ENCODE peak calls at places on chromosomes 3 and 15, in six cellular contexts. B is mesendoderm, A is IMR-90, X is trophoblast cell, D is H1, S is neuronal stem cell. U is an unnamed sample.

GRCh38 chr3:50267280-50267913 is 1.6 kb upstream of the SEMA3B start:
- DNase-seq in D (peak), S (no peak), X (no peak), B (no peak), A (no peak), U (no peak)

GRCh38 chr3:173690542-173690941 is 293.0 kb downstream of the NLGN1 start:
- DNase-seq in S (no peak), A (peak), X (no peak), D (no peak), B (no peak), U (no peak)

GRCh38 chr3:101643861-101644613 is 32.9 kb downstream of the ZBTB11 start:
- DNase-seq in D (no peak), A (peak), S (no peak), X (peak), B (no peak), U (peak)

GRCh38 chr15:44490628-44491027 is 46.3 kb upstream of the EIF3J start:
- DNase-seq in B (no peak), D (no peak), X (no peak), S (no peak), A (peak), U (peak)

GRCh38 chr3:101849714-101850326 is 506 bp downstream of the NFKBIZ start:
- DNase-seq in B (peak), D (peak), A (no peak), S (peak), X (no peak), U (no peak)

GRCh38 chr3:43627360-43627759 is 5.5 kb upstream of the ANO10 start:
- DNase-seq in A (no peak), D (no peak), X (no peak), B (no peak), S (no peak), U (no peak)

GRCh38 chr3:183824761-183825379 is 507 bp downstream of the MAP6D1 start:
- DNase-seq in D (peak), A (no peak), X (no peak), S (no peak), B (peak), U (peak)

GRCh38 chr15:70160803-70161565 is 63.3 kb upstream of the TLE3 start:
- DNase-seq in A (no peak), D (no peak), X (no peak), B (no peak), S (no peak), U (no peak)

GRCh38 chr15:42863572-42864239 is 56.9 kb downstream of the TTBK2 start:
- DNase-seq in S (no peak), X (no peak), A (no peak), D (no peak), B (no peak), U (no peak)

GRCh38 chr3:195774917-195775316 is 36.8 kb downstream of the MUC4 start:
- DNase-seq in D (peak), S (peak), X (peak), B (peak), A (no peak), U (no peak)

GRCh38 chr15:60590935-60591490 is 112.1 kb upstream of the ICE2 start:
- DNase-seq in D (peak), X (peak), A (peak), S (peak), B (peak), U (peak)

GRCh38 chr15:95684693-95685115 is 645.8 kb upstream of the NR2F2 start:
- DNase-seq in B (peak), S (no peak), D (no peak), X (peak), A (peak), U (peak)

GRCh38 chr3:186261638-186262037 is 100.4 kb downstream of the DGKG start:
- DNase-seq in B (peak), S (no peak), A (no peak), D (no peak), X (no peak), U (no peak)

GRCh38 chr3:4898454-4899313 is 80.6 kb upstream of the BHLHE40 start:
- DNase-seq in D (no peak), S (no peak), B (peak), A (peak), X (no peak), U (peak)

GRCh38 chr3:69324362-69325025 is 61.4 kb downstream of the FRMD4B start:
- DNase-seq in X (no peak), S (no peak), A (no peak), D (no peak), B (peak), U (no peak)

GRCh38 chr15:85580914-85581313 is 200.5 kb downstream of the AKAP13 start:
- DNase-seq in X (no peak), B (no peak), D (no peak), S (no peak), A (no peak), U (no peak)

GRCh38 chr3:10504161-10505049 is 981 bp downstream of the ATP2B2 start:
- DNase-seq in A (no peak), S (no peak), B (no peak), X (no peak), D (no peak), U (no peak)

DNA sequence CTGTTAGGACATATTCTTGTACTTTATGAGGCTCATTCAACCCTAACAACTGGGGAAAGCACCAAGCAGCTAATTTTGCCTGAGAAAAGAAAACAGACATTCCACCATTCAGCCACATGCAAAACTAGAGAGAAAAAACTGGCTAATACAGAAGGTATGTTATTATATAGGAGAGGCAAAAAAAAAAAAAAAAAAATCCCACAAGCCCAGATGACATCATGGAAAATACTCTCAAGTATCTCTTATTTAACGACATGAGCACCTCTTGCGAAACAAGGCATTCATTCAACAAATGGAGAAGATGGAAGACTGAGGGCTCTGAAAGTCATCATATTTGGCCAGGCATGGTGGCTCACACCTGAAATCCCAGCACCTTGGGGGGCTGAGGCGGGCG is 61.5 kb downstream of the PRICKLE2 start:
- DNase-seq in D (no peak), X (no peak), A (peak), B (peak), S (no peak), U (peak)
- H3K4me3 ChIP-seq in D (no peak), X (no peak), A (no peak), B (no peak), S (no peak), U (no peak)

DNA sequence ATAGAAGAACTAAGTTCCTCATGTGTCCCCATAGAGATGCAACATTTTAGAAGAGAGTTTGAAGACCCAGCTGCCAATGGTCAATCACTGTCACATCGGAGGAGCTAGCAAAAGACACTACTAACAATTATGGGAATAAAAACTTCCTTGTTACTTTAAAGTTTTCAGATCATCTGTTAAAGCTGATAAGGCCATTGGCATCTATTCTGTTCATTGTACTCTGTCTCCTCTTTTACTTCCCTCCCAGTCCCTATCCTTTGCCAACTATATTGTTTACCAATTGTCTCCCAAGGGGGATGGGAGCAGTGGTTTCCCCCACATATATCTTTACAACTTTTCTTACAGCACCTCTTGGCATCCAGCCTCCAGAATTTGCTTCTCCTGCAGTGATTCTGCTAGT is 81.0 kb downstream of the FAM174B start:
- DNase-seq in S (no peak), D (no peak), X (no peak), A (no peak), B (no peak), U (no peak)
- H3K4ac ChIP-seq in S (no peak), D (no peak), X (no peak), A (no peak), B (no peak), U (no peak)

GRCh38 chr15:90063733-90064247 is 38.5 kb downstream of the IDH2 start:
- DNase-seq in S (no peak), A (no peak), X (peak), B (peak), D (no peak), U (no peak)

GRCh38 chr15:90060797-90061196 is 41.5 kb downstream of the IDH2 start:
- DNase-seq in D (no peak), B (no peak), S (no peak), A (no peak), X (no peak), U (no peak)

GRCh38 chr15:90064931-90065681 is 37.2 kb downstream of the IDH2 start:
- DNase-seq in B (peak), X (no peak), A (no peak), D (no peak), S (no peak), U (peak)

GRCh38 chr15:90062023-90062728 is 40.1 kb downstream of the IDH2 start:
- DNase-seq in A (no peak), X (no peak), B (peak), S (peak), D (peak), U (peak)

GRCh38 chr15:90062729-90063684 is 39.3 kb downstream of the IDH2 start:
- DNase-seq in A (no peak), B (no peak), D (no peak), X (no peak), S (no peak), U (no peak)
- H2BK5ac ChIP-seq in A (no peak), B (peak), D (peak), X (no peak), S (peak), U (no peak)

DNA sequence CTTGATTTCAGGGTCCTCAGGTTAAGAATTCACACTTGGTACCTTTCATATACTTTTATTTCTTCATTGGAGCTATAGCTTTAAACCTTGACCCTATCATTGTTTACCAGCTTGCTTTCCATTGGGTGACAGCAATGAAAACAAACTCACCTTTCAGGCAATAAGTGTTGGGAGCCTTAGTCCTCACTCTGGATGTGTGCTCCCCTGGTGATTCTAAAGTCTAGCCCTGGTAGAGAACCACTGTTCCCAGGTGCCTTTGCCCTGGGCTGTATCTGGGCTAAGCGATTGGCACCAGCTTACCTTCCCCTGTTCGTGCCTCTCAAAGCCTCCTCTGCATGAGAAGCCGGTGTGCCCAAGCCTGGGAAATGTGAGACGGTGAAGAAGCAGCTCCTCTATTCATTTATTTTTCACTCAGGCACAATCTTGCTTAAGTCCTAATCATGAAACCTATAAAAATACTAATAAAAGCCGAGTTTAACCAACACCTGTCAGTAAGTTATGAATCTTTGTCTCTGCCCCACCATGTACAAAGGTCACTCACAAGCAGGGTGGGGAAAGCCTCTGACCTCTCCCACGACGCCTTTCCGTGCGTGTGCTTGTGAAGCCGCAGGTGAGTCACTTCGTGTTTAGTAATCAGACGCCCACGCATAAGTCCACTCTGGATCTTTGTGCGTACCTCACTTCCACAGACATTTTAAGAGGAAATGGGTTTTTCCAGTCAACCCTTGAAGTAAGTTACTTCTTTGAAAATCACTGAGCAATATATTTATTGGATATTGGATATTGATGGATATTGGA is 12.8 kb upstream of the ARRDC4 start:
- DNase-seq in D (no peak), X (no peak), A (peak), S (no peak), B (no peak), U (no peak)
- H3K4me3 ChIP-seq in D (no peak), X (no peak), A (no peak), S (no peak), B (no peak), U (no peak)

GRCh38 chr3:38454884-38455638 is 1.4 kb downstream of the ACVR2B start:
- DNase-seq in X (peak), B (peak), A (peak), D (peak), S (peak), U (peak)
- H3K4ac ChIP-seq in X (peak), B (peak), A (peak), D (peak), S (no peak), U (no peak)

GRCh38 chr3:134364061-134364935 is 9.9 kb downstream of the AMOTL2 start:
- DNase-seq in A (peak), X (peak), B (peak), S (peak), D (peak), U (peak)
- H2BK5ac ChIP-seq in A (peak), X (peak), B (peak), S (peak), D (peak), U (peak)

GRCh38 chr15:59295742-59296090 is 77.0 kb downstream of the MYO1E start:
- DNase-seq in X (no peak), D (no peak), A (no peak), S (no peak), B (no peak), U (peak)
- H3K4me3 ChIP-seq in X (no peak), D (no peak), A (no peak), S (no peak), B (no peak), U (peak)

GRCh38 chr15:52019394-52020252 is 604 bp downstream of the MAPK6 start:
- DNase-seq in B (peak), X (peak), A (peak), S (peak), D (peak), U (peak)
- H3K4ac ChIP-seq in B (peak), X (peak), A (peak), S (no peak), D (no peak), U (peak)